ENCODE peak calls at places on chromosomes 16 and 17, in nine cellular contexts. N, F, K, W, O, J, I, V and B are unnamed samples.

GRCh38 chr17:40548982-40549680 is 16.1 kb downstream of the CCR7 start:
- DNase-seq in N (peak), F (no peak), K (no peak), W (no peak), O (no peak), J (peak), I (no peak), V (peak), B (peak)

GRCh38 chr17:45851464-45851863 is 6.8 kb downstream of the SPPL2C start:
- DNase-seq in N (no peak), F (no peak), K (no peak), W (peak), O (no peak), J (no peak), I (no peak), V (no peak), B (no peak)

GRCh38 chr16:14193316-14193871 is 122.3 kb downstream of the MRTFB start:
- DNase-seq in N (no peak), F (no peak), K (no peak), W (no peak), O (no peak), J (peak), I (no peak), V (no peak), B (no peak)

GRCh38 chr17:77354721-77355455 is 214.1 kb downstream of the SEC14L1 start:
- DNase-seq in N (peak), F (peak), K (peak), W (no peak), O (peak), J (peak), I (no peak), V (no peak), B (peak)

GRCh38 chr17:68033636-68034451 is 1.7 kb upstream of the KPNA2 start:
- DNase-seq in N (peak), F (peak), K (no peak), W (no peak), O (no peak), J (no peak), I (no peak), V (peak), B (peak)

GRCh38 chr16:75065149-75065807 is 51.3 kb downstream of the LDHD start:
- DNase-seq in N (no peak), F (no peak), K (no peak), W (no peak), O (no peak), J (peak), I (no peak), V (peak), B (no peak)

GRCh38 chr16:23566724-23567123 is 9.2 kb downstream of the UBFD1 start:
- DNase-seq in N (no peak), F (no peak), K (no peak), W (no peak), O (no peak), J (no peak), I (no peak), V (no peak), B (no peak)

GRCh38 chr17:66602659-66603363 is 232.1 kb upstream of the CACNG5 start:
- DNase-seq in N (peak), F (no peak), K (peak), W (no peak), O (no peak), J (no peak), I (no peak), V (no peak), B (no peak)

GRCh38 chr16:2042666-2043295 is 4.9 kb downstream of the NTHL1 start:
- DNase-seq in N (no peak), F (no peak), K (no peak), W (no peak), O (no peak), J (no peak), I (no peak), V (no peak), B (no peak)

GRCh38 chr17:75096082-75096625 is 8.4 kb downstream of the SLC16A5 start:
- DNase-seq in N (peak), F (no peak), K (peak), W (peak), O (peak), J (peak), I (no peak), V (peak), B (peak)

GRCh38 chr17:58327363-58328194 is 1.0 kb downstream of the TSPOAP1 start:
- DNase-seq in N (no peak), F (no peak), K (no peak), W (no peak), O (no peak), J (no peak), I (no peak), V (no peak), B (no peak)

GRCh38 chr17:1872976-1873375 is 43.2 kb downstream of the RPA1 start:
- DNase-seq in N (no peak), F (no peak), K (no peak), W (no peak), O (no peak), J (no peak), I (no peak), V (no peak), B (no peak)

GRCh38 chr16:57592591-57593003 is 35.8 kb upstream of the ADGRG1 start:
- DNase-seq in N (no peak), F (no peak), K (no peak), W (peak), O (peak), J (no peak), I (no peak), V (no peak), B (no peak)

GRCh38 chr17:59561042-59561441 is 4.4 kb upstream of the DHX40 start:
- DNase-seq in N (peak), F (no peak), K (no peak), W (no peak), O (no peak), J (peak), I (no peak), V (no peak), B (peak)

GRCh38 chr16:72723781-72724180 is 324.1 kb downstream of the ZFHX3 start:
- DNase-seq in N (peak), F (no peak), K (no peak), W (no peak), O (no peak), J (no peak), I (no peak), V (peak), B (no peak)

GRCh38 chr16:47586121-47586520 is 125.0 kb downstream of the PHKB start:
- DNase-seq in N (no peak), F (no peak), K (no peak), W (no peak), O (no peak), J (no peak), I (no peak), V (no peak), B (no peak)

GRCh38 chr17:31571124-31571892 is 179.8 kb downstream of the RAB11FIP4 start:
- DNase-seq in N (peak), F (no peak), K (peak), W (peak), O (peak), J (peak), I (no peak), V (peak), B (no peak)
- H3K4me3 ChIP-seq in N (peak), F (no peak), K (peak), W (no peak), O (no peak), J (no peak), I (no peak), V (no peak), B (no peak)

GRCh38 chr16:84593825-84594724 is 23.8 kb downstream of the COTL1 start:
- DNase-seq in N (no peak), F (no peak), K (no peak), W (no peak), O (peak), J (peak), I (peak), V (no peak), B (no peak)
- H3K4me3 ChIP-seq in N (no peak), F (no peak), K (no peak), W (no peak), O (no peak), J (no peak), I (no peak), V (no peak), B (no peak)

DNA sequence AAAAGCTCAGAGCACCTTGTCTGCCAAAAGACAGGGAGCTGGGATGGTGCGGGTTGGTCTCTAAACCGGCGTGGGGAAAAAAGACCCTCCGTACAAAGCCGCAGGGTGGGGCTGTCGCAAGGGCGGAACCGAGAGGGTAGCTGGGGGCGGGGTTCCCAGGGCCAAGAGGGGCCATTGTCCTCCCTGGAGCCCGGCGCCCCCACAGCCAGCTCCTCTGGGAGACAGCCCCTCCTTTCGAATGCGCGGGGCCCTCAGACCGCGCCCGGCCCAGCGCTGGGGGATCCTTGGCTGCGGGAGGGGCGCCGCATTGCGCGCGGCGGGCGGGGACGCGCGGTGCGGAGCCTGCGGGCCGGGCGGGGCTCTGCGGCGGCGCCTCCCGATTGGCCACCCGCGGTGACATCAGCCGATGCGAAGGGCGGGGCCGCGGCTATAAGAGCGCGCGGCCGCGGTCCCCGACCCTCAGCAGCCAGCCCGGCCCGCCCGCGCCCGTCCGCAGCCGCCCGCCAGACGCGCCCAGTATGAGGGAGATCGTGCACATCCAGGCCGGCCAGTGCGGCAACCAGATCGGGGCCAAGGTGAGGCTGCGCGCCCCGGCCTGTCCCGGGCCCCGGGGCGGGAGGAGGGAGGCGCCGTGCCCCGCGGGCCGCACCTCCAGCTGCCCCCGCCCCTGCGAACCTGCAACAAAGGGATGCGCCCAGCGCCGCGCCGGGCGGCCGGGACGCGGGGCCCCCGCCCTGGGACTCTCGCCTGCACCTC is at the start of gene TUBB3:
- DNase-seq in N (peak), F (no peak), K (peak), W (peak), O (peak), J (peak), I (no peak), V (no peak), B (peak)
- H3K4me3 ChIP-seq in N (peak), F (peak), K (peak), W (peak), O (peak), J (no peak), I (peak), V (peak), B (peak)

GRCh38 chr16:84360170-84360569 is 8.2 kb upstream of the ATP2C2 start:
- DNase-seq in N (no peak), F (no peak), K (no peak), W (no peak), O (no peak), J (no peak), I (no peak), V (no peak), B (no peak)
- H3K4me3 ChIP-seq in N (no peak), F (no peak), K (no peak), W (no peak), O (no peak), J (no peak), I (no peak), V (no peak), B (no peak)

DNA sequence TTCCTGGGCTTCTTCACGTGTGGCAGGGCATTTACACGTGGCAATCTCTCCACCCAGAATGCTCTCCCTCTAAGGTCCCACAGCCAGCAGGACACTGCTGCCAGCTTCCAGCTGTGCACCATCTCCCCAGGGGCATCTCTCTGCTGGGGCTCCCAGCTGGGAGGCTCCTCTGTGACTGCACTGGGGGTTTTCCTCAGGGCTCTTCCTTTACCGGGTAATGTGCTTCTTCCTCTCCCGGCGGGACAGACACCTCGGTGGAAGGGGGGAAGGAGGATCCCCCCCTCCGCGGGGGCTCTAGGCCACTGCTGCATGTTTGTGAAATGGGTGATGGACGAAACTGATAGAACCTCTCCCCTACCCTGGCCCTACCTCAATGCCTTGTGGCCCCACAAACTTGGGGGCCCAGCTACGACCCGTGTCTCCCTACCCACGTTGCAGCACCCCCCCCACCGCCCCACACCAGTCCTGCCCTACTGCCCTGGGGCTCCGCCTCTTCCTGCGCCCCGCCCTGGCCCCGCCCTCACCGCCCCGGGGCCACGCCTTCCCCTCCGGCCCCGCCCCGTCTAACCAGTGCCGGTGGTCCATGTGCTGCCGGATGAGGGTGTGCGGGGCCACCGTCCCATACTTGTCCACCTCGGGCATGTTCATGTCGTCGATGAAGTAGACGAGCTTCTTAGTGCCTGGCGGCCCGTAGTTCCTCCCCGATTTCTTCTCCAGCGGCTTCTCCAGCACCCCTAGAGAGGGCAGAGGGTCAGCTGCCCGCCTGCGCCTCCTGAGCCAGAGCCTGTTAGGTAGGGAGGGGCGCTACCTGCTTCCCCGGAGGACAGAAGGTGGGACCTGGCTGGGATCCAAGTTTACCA is 92.7 kb downstream of the DNAH17 start:
- DNase-seq in N (peak), F (no peak), K (no peak), W (peak), O (peak), J (peak), I (no peak), V (no peak), B (no peak)
- H3K4me3 ChIP-seq in N (peak), F (peak), K (peak), W (peak), O (peak), J (no peak), I (no peak), V (peak), B (no peak)

GRCh38 chr17:8254881-8255280 is 5.8 kb downstream of the PFAS start:
- DNase-seq in N (no peak), F (no peak), K (no peak), W (peak), O (no peak), J (no peak), I (no peak), V (no peak), B (no peak)

GRCh38 chr17:8248751-8249607 is at the start of gene PFAS:
- DNase-seq in N (peak), F (peak), K (peak), W (peak), O (peak), J (peak), I (peak), V (peak), B (peak)

GRCh38 chr17:8249621-8250020 is 532 bp downstream of the PFAS start:
- DNase-seq in N (no peak), F (no peak), K (no peak), W (no peak), O (no peak), J (no peak), I (no peak), V (no peak), B (no peak)

GRCh38 chr17:8253801-8254200 is 4.7 kb downstream of the PFAS start:
- DNase-seq in N (no peak), F (no peak), K (no peak), W (no peak), O (no peak), J (peak), I (no peak), V (no peak), B (no peak)

DNA sequence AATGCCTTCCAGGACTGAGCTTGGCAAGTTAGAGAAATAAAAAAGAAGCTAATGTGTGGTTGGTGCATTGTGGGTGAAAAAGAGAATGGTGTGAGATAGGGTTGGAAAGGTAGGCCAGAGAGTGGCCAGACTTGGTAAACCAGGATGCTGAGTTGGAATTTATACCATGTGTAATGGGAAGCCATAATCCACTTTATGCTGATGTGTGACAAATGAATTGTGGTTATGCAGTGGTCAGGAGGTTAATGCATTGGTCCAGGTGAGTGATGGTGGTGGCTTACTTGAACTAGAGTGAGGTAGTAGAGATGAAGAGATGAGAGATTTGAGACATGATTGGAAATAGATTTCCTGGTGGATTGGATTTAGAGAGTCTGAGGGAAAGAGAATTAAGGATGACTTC is 1.0 kb downstream of the PFAS start:
- DNase-seq in N (no peak), F (no peak), K (no peak), W (no peak), O (no peak), J (no peak), I (no peak), V (no peak), B (no peak)
- H3K4me3 ChIP-seq in N (no peak), F (peak), K (peak), W (no peak), O (no peak), J (no peak), I (no peak), V (peak), B (peak)

DNA sequence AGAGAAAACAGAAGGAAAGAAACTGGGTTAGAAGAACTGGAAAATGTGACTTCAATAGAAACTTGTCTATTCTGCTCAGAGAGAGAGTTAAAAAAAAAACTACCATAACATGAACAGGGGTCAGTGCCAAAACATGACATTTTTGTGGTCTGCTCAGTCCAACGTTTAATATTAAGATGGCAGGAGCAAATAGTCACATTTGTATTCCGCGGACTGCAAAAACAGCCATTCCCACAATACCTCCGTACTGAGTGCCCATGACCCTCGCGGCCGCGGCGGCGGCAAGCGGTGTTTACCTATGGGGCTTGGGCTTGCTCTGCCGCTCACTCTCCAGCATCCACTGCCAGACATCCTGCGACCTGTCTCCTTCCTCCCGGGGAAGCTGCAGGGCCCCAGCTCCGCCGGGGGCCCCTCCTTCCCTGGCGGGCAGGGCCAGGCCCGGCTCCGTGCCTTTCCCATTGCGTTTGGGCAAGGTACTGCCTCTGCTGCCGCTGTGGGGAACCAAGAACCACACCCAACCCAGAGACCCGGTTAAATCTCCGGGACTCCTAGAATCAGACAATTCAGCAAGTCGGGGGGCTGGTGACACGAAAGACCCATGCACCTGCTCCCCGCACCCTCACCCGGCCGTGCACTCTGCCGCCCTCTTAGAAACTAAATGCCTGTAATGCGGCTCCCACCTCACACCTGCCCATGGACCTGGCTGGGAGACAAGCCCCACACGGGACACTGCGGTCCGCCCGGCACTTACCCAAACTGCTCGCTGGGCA is 24.7 kb downstream of the AXIN2 start:
- DNase-seq in N (peak), F (no peak), K (no peak), W (peak), O (no peak), J (no peak), I (no peak), V (no peak), B (no peak)
- H3K4me3 ChIP-seq in N (peak), F (no peak), K (no peak), W (no peak), O (no peak), J (no peak), I (no peak), V (no peak), B (no peak)

DNA sequence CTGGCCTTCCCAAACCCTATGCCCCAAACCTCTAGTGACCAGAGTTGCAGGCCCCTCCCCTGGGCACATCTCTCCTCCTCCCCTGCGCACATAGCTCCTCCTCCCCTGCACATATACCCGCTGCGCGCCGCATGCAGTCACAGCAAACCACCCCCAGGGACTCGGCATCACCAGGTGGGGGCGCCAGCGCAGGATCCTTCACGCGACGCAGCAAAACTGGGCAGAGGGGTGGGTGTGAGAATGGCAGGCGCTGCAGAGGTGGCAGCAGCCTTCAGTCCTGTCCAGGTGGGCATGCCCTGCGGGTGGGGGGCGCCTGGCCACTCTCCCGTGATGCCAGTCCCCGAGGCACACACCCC is 5.6 kb downstream of the CORO6 start:
- DNase-seq in N (peak), F (no peak), K (peak), W (peak), O (peak), J (peak), I (peak), V (no peak), B (no peak)
- H3K4me3 ChIP-seq in N (peak), F (no peak), K (peak), W (peak), O (no peak), J (no peak), I (peak), V (no peak), B (no peak)

DNA sequence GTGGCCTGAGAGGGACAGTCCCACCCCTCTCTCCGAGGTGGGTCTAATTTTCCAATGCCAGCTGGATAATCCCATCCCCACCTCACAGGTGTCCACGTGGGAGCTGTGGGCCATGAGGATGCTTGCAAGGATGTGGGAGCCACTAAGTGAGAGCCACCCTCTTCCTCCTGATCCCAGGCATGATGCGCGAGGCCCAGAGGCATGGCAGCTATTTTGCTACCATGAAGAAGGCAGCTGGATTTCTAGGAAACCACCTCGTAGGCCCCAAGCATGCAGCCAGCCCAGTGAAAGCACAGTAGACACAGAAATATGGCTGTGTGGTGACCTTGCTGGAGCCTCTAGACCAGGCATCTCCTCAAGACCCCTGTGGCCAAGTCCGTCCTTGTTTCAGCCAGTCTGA is 20.4 kb downstream of the KDM8 start:
- DNase-seq in N (no peak), F (no peak), K (no peak), W (no peak), O (no peak), J (no peak), I (no peak), V (no peak), B (no peak)
- H3K4me3 ChIP-seq in N (no peak), F (no peak), K (no peak), W (no peak), O (no peak), J (no peak), I (no peak), V (no peak), B (no peak)